ENCODE peak calls at places on chromosomes 5 and 9, in four cellular contexts. O, W, E and Q are unnamed samples.

GRCh38 chr9:116323012-116323411 is 169.4 kb downstream of the PAPPA start:
- DNase-seq in E (no peak), W (no peak), O (no peak), Q (no peak)

GRCh38 chr5:157888814-157889532 is 30.0 kb upstream of the CLINT1 start:
- DNase-seq in W (no peak), O (no peak), E (no peak), Q (no peak)

GRCh38 chr5:135460246-135461033 is 8.3 kb upstream of the TIFAB start:
- DNase-seq in O (no peak), W (no peak), E (peak), Q (peak)

GRCh38 chr9:15211160-15211993 is 95.6 kb downstream of the TTC39B start:
- DNase-seq in W (peak), O (no peak), E (no peak), Q (no peak)

GRCh38 chr5:7875151-7875550 is 6.2 kb downstream of the MTRR start:
- DNase-seq in E (no peak), O (no peak), W (no peak), Q (no peak)

GRCh38 chr5:172110921-172111873 is 76.8 kb downstream of the STK10 start:
- DNase-seq in W (no peak), O (peak), E (peak), Q (peak)

GRCh38 chr5:53416144-53416730 is 64.2 kb upstream of the FST start:
- DNase-seq in O (no peak), E (no peak), W (no peak), Q (no peak)

GRCh38 chr9:85909390-85909789 is 31.6 kb upstream of the NAA35 start:
- DNase-seq in E (no peak), O (no peak), W (no peak), Q (no peak)

GRCh38 chr5:34503379-34504346 is 152.5 kb upstream of the RAI14 start:
- DNase-seq in W (no peak), O (no peak), E (no peak), Q (no peak)

GRCh38 chr9:36151306-36152210 is 15.0 kb downstream of the GLIPR2 start:
- DNase-seq in O (peak), W (no peak), E (peak), Q (peak)

GRCh38 chr5:134136771-134137170 is 22.3 kb downstream of the TCF7 start:
- DNase-seq in O (no peak), W (no peak), E (peak), Q (peak)

GRCh38 chr9:110058304-110058953 is 149.5 kb downstream of the C9orf152 start:
- DNase-seq in W (no peak), O (peak), E (no peak), Q (no peak)

GRCh38 chr9:137160716-137161557 is 8.9 kb downstream of the LRRC26 start:
- DNase-seq in O (no peak), W (no peak), E (no peak), Q (no peak)

GRCh38 chr5:35237580-35238376 is 7.5 kb upstream of the PRLR start:
- DNase-seq in O (no peak), W (no peak), E (no peak), Q (no peak)

GRCh38 chr5:94969174-94969573 is 315.7 kb downstream of the MCTP1 start:
- DNase-seq in O (no peak), E (no peak), W (no peak), Q (no peak)